ENCODE peak calls at places on chromosomes 12 and 14, in six cellular contexts. X is GM23338, F is fibroblast of lung, S is tibial nerve, T is right atrium auricular region, C is heart right ventricle. Q is an unnamed sample. For H3K36me3, the result is how much of the 10 kb centered on the place peaks cover.

GRCh38 chr12:32273712-32274111 is 125.6 kb upstream of the FGD4 start:
- DNase-seq in T (no peak), X (peak), C (no peak), F (no peak), S (no peak), Q (peak)

GRCh38 chr12:53939141-53940108 is 794 bp downstream of the HOXC13 start:
- DNase-seq in X (peak), C (no peak), T (no peak), S (no peak), F (no peak), Q (no peak)

GRCh38 chr14:87712386-87713113 is 280.4 kb downstream of the GALC start:
- DNase-seq in X (peak), S (no peak), C (no peak), F (peak), T (no peak), Q (no peak)

GRCh38 chr14:105299654-105300541 is 903 bp downstream of the BRF1 start:
- DNase-seq in C (peak), T (no peak), F (peak), X (no peak), S (no peak), Q (no peak)

GRCh38 chr14:81269100-81269978 is 48.6 kb upstream of the GTF2A1 start:
- DNase-seq in T (no peak), X (peak), F (peak), S (peak), C (no peak), Q (peak)

GRCh38 chr12:4171742-4172141 is 101.8 kb upstream of the CCND2 start:
- DNase-seq in C (no peak), S (no peak), X (no peak), F (no peak), T (no peak), Q (no peak)

GRCh38 chr12:108691995-108692808 is 39.1 kb downstream of the CORO1C start:
- DNase-seq in X (no peak), T (no peak), C (peak), F (peak), S (no peak), Q (no peak)

GRCh38 chr14:28767851-28768548 is 1.4 kb downstream of the FOXG1 start:
- DNase-seq in T (no peak), X (peak), C (no peak), S (no peak), F (no peak), Q (no peak)

GRCh38 chr14:81400852-81401251 is 728 bp upstream of the STON2 start:
- DNase-seq in C (no peak), X (peak), S (peak), T (peak), F (peak), Q (no peak)

GRCh38 chr12:64335886-64336466 is 54.6 kb downstream of the C12orf56 start:
- DNase-seq in S (no peak), X (no peak), F (no peak), T (no peak), C (no peak), Q (no peak)
- H3K27ac ChIP-seq in S (no peak), X (no peak), F (no peak), T (no peak), C (no peak), Q (no peak)

GRCh38 chr14:68733086-68733621 is 59.7 kb downstream of the ZFP36L1 start:
- DNase-seq in S (peak), F (no peak), C (no peak), X (no peak), T (no peak), Q (no peak)
- H3K4me3 ChIP-seq in S (no peak), F (no peak), C (no peak), X (no peak), T (no peak), Q (no peak)

DNA sequence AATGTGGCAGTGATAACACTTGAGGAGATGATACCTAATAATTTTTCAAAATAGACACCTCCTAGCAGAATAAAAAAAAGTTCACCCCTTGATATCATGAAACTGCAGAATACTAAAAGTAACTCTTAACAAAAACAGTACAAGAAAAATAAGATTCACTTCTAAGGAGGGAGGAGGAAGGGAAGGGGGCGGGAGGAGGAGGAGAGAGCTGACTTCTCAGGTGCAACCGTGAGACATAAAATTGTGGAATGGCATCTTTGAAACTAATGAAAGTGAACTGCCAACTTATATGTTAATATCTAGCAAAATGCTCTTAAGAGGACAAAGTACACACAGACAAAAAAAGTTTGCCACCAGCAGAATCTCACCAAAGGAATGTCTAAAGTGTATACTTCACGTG is 115.8 kb downstream of the SCFD1 start:
- DNase-seq in C (no peak), F (no peak), X (no peak), T (no peak), S (no peak), Q (no peak)
- H3K36me3 ChIP-seq in C (under half), F (under half), X (under half), T (under half), S (under half), Q (under half)

GRCh38 chr14:70919774-70920173 is 12.5 kb downstream of the PCNX1 start:
- DNase-seq in S (no peak), T (no peak), C (no peak), X (peak), F (peak), Q (no peak)
- H3K27ac ChIP-seq in S (no peak), T (no peak), C (no peak), X (no peak), F (no peak), Q (no peak)

DNA sequence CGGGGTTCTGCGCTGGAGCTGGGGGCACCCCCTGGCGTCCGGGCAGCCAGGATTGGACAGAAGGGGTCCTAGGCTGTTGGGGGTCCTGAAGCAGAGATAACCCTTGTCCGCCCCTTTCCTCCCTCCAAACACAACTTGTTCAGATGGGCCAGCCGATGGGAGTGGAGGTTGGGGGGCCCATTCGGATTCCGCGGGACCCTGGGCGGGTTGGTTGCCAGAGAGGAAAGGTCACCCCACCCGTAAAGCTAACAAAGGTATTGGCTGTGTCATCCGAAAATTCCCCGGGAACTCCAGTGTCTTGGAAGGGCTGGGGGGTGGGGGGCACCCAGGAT is 1.3 kb downstream of the FAM222A start:
- DNase-seq in X (no peak), C (no peak), S (no peak), T (no peak), F (no peak), Q (no peak)
- H3K4me3 ChIP-seq in X (peak), C (peak), S (peak), T (peak), F (no peak), Q (peak)

GRCh38 chr12:114975974-114976310 is 292.0 kb upstream of the TBX3 start:
- DNase-seq in S (no peak), F (no peak), C (no peak), X (no peak), T (no peak), Q (no peak)
- H3K36me3 ChIP-seq in S (under half), F (under half), C (under half), X (under half), T (under half), Q (under half)

DNA sequence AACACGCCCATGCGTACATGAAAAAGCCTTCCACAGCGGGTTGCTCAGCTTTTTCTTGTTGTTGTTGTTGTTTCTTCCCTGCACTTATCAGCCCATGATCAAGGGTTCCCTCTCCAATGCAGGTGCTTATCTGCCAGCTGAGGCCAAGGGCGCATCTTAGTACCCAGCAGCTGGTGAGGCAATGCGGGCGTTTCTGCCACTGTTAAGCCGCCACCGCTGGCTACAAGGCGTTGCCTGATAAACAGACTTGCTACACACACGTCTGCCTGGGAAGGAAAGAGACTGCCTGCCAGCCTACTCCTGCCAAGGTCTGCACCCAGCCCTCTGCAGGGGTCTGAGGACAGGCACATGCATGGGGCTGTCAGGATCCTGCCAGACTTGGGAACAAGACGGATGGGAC is 345.8 kb downstream of the BCL11B start:
- DNase-seq in C (no peak), F (no peak), T (no peak), X (no peak), S (no peak), Q (peak)
- H3K27ac ChIP-seq in C (no peak), F (no peak), T (no peak), X (no peak), S (no peak), Q (no peak)